ENCODE peak calls at places on chromosomes 16 and 17, in six cellular contexts. One of them, this sample, is unnamed.
A peak's percentile ranks its signal among the peaks of the same experiment; 100 is the strongest.

GRCh38 chr17:22273308-22273707 is 581.0 kb downstream of the KCNJ18 start:
- DNase-seq in heart right ventricle: no peak
- DNase-seq in pancreas: no peak
- DNase-seq in sigmoid colon: no peak
- DNase-seq in left ventricle myocardium inferior: no peak
- DNase-seq in brain microvascular endothelial cell: no peak
- DNase-seq in this sample: no peak

GRCh38 chr16:6684076-6684673 is 648.5 kb upstream of the RBFOX1 start:
- DNase-seq in heart right ventricle: no peak
- DNase-seq in pancreas: no peak
- DNase-seq in sigmoid colon: no peak
- DNase-seq in left ventricle myocardium inferior: no peak
- DNase-seq in brain microvascular endothelial cell: peak; percentile 7
- DNase-seq in this sample: no peak

GRCh38 chr17:12136243-12136642 is 115.6 kb downstream of the MAP2K4 start:
- DNase-seq in heart right ventricle: no peak
- DNase-seq in pancreas: no peak
- DNase-seq in sigmoid colon: no peak
- DNase-seq in left ventricle myocardium inferior: no peak
- DNase-seq in brain microvascular endothelial cell: no peak
- DNase-seq in this sample: no peak

GRCh38 chr17:77606865-77607210 is 351.7 kb upstream of the TNRC6C start:
- DNase-seq in heart right ventricle: no peak
- DNase-seq in pancreas: no peak
- DNase-seq in sigmoid colon: no peak
- DNase-seq in left ventricle myocardium inferior: no peak
- DNase-seq in brain microvascular endothelial cell: no peak
- DNase-seq in this sample: no peak

GRCh38 chr16:57476546-57477410 is 9.5 kb downstream of the DOK4 start:
- DNase-seq in heart right ventricle: no peak
- DNase-seq in pancreas: no peak
- DNase-seq in sigmoid colon: no peak
- DNase-seq in left ventricle myocardium inferior: no peak
- DNase-seq in brain microvascular endothelial cell: no peak
- DNase-seq in this sample: no peak

GRCh38 chr16:16148755-16149154 is 74.5 kb downstream of the ABCC6 start:
- DNase-seq in heart right ventricle: no peak
- DNase-seq in pancreas: no peak
- DNase-seq in sigmoid colon: no peak
- DNase-seq in left ventricle myocardium inferior: no peak
- DNase-seq in brain microvascular endothelial cell: no peak
- DNase-seq in this sample: no peak

GRCh38 chr17:18377437-18378204 is at the start of gene EVPLL:
- DNase-seq in heart right ventricle: no peak
- DNase-seq in pancreas: no peak
- DNase-seq in sigmoid colon: peak; percentile 70
- DNase-seq in left ventricle myocardium inferior: peak; percentile 39
- DNase-seq in brain microvascular endothelial cell: no peak
- DNase-seq in this sample: no peak

GRCh38 chr16:72848759-72849664 is 198.9 kb downstream of the ZFHX3 start:
- DNase-seq in heart right ventricle: peak; percentile 89
- DNase-seq in pancreas: peak; percentile 94
- DNase-seq in sigmoid colon: peak; percentile 94
- DNase-seq in left ventricle myocardium inferior: peak; percentile 90
- DNase-seq in brain microvascular endothelial cell: peak; percentile 85
- DNase-seq in this sample: peak; percentile 78

GRCh38 chr17:2259769-2260536 is 43.6 kb downstream of the SMG6 start:
- DNase-seq in heart right ventricle: no peak
- DNase-seq in pancreas: no peak
- DNase-seq in sigmoid colon: peak; percentile 74
- DNase-seq in left ventricle myocardium inferior: no peak
- DNase-seq in brain microvascular endothelial cell: no peak
- DNase-seq in this sample: no peak

GRCh38 chr16:15874745-15875314 is 13.6 kb downstream of the CEP20 start:
- DNase-seq in heart right ventricle: peak; percentile 51
- DNase-seq in pancreas: peak; percentile 36
- DNase-seq in sigmoid colon: peak; percentile 83
- DNase-seq in left ventricle myocardium inferior: peak; percentile 36
- DNase-seq in brain microvascular endothelial cell: peak; percentile 64
- DNase-seq in this sample: no peak

GRCh38 chr16:77531741-77532140 is 96.9 kb upstream of the ADAMTS18 start:
- DNase-seq in heart right ventricle: no peak
- DNase-seq in pancreas: no peak
- DNase-seq in sigmoid colon: no peak
- DNase-seq in left ventricle myocardium inferior: no peak
- DNase-seq in brain microvascular endothelial cell: peak; percentile 75
- DNase-seq in this sample: no peak

GRCh38 chr17:320809-321385 is 31.7 kb downstream of the RPH3AL start:
- DNase-seq in heart right ventricle: no peak
- DNase-seq in pancreas: peak; percentile 38
- DNase-seq in sigmoid colon: peak; percentile 65
- DNase-seq in left ventricle myocardium inferior: no peak
- DNase-seq in brain microvascular endothelial cell: no peak
- DNase-seq in this sample: no peak

GRCh38 chr16:85447657-85448313 is 165.3 kb upstream of the GSE1 start:
- DNase-seq in heart right ventricle: no peak
- DNase-seq in pancreas: peak; percentile 27
- DNase-seq in sigmoid colon: no peak
- DNase-seq in left ventricle myocardium inferior: no peak
- DNase-seq in brain microvascular endothelial cell: no peak
- DNase-seq in this sample: no peak

GRCh38 chr17:48611681-48612455 is 1.1 kb upstream of the HOXB7 start:
- DNase-seq in heart right ventricle: no peak
- DNase-seq in pancreas: no peak
- DNase-seq in sigmoid colon: no peak
- DNase-seq in left ventricle myocardium inferior: no peak
- DNase-seq in brain microvascular endothelial cell: no peak
- DNase-seq in this sample: no peak

GRCh38 chr16:81096715-81097208 is 567 bp upstream of the GCSH start:
- DNase-seq in heart right ventricle: no peak
- DNase-seq in pancreas: no peak
- DNase-seq in sigmoid colon: no peak
- DNase-seq in left ventricle myocardium inferior: no peak
- DNase-seq in brain microvascular endothelial cell: no peak
- DNase-seq in this sample: no peak

GRCh38 chr17:19338031-19338990 is 24.2 kb downstream of the B9D1 start:
- DNase-seq in heart right ventricle: peak; percentile 67
- DNase-seq in pancreas: peak; percentile 84
- DNase-seq in sigmoid colon: peak; percentile 80
- DNase-seq in left ventricle myocardium inferior: peak; percentile 63
- DNase-seq in brain microvascular endothelial cell: no peak
- DNase-seq in this sample: peak; percentile 7

GRCh38 chr16:9176547-9177418 is 85.3 kb downstream of the HAPSTR1 start:
- DNase-seq in heart right ventricle: no peak
- DNase-seq in pancreas: no peak
- DNase-seq in sigmoid colon: no peak
- DNase-seq in left ventricle myocardium inferior: no peak
- DNase-seq in brain microvascular endothelial cell: no peak
- DNase-seq in this sample: no peak

GRCh38 chr16:49472598-49472997 is 99.0 kb downstream of the C16orf78 start:
- DNase-seq in heart right ventricle: no peak
- DNase-seq in pancreas: no peak
- DNase-seq in sigmoid colon: peak; percentile 40
- DNase-seq in left ventricle myocardium inferior: no peak
- DNase-seq in brain microvascular endothelial cell: no peak
- DNase-seq in this sample: peak; percentile 12

GRCh38 chr16:84507011-84507982 is 2.8 kb upstream of the MEAK7 start:
- DNase-seq in heart right ventricle: no peak
- DNase-seq in pancreas: no peak
- DNase-seq in sigmoid colon: no peak
- DNase-seq in left ventricle myocardium inferior: no peak
- DNase-seq in brain microvascular endothelial cell: no peak
- DNase-seq in this sample: no peak

GRCh38 chr16:1676661-1677060 is 1.4 kb upstream of the JPT2 start:
- DNase-seq in heart right ventricle: no peak
- DNase-seq in pancreas: no peak
- DNase-seq in sigmoid colon: no peak
- DNase-seq in left ventricle myocardium inferior: no peak
- DNase-seq in brain microvascular endothelial cell: no peak
- DNase-seq in this sample: no peak

GRCh38 chr16:30335598-30336474 is 19.3 kb downstream of the CD2BP2 start:
- DNase-seq in heart right ventricle: no peak
- DNase-seq in pancreas: peak; percentile 55
- DNase-seq in sigmoid colon: peak; percentile 70
- DNase-seq in left ventricle myocardium inferior: no peak
- DNase-seq in brain microvascular endothelial cell: no peak
- DNase-seq in this sample: no peak

GRCh38 chr16:57899771-57900661 is 70.9 kb downstream of the CNGB1 start:
- DNase-seq in heart right ventricle: peak; percentile 64
- DNase-seq in pancreas: peak; percentile 75
- DNase-seq in sigmoid colon: peak; percentile 79
- DNase-seq in left ventricle myocardium inferior: peak; percentile 76
- DNase-seq in brain microvascular endothelial cell: peak; percentile 59
- DNase-seq in this sample: peak; percentile 82

DNA sequence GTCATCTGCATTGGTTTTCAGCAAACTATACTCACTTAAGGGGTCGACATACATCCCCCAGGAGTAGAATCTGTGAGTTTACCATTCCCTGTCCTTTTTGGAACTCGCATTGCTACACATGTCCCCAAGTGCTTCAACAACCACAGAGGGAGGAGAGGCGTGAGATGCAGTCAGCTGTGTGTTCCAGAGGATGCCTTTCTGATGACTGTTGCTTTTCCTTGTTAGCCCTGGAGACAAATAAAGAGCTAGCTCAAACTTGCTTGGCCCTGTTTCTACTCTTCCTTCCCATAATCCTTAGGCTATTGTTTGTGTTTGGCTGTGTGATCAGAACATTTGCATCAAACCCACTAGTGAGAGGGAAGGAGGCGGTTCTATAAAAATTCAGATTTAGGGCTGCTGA is 264.0 kb downstream of the ENGASE start:
- DNase-seq in heart right ventricle: no peak
- DNase-seq in pancreas: no peak
- DNase-seq in sigmoid colon: no peak
- DNase-seq in left ventricle myocardium inferior: no peak
- DNase-seq in brain microvascular endothelial cell: no peak
- DNase-seq in this sample: no peak
- H3K27ac ChIP-seq in heart right ventricle: no peak overlapping the region
- H3K27ac ChIP-seq in pancreas: no peak overlapping the region
- H3K27ac ChIP-seq in sigmoid colon: no peak overlapping the region
- H3K27ac ChIP-seq in left ventricle myocardium inferior: no peak overlapping the region
- H3K27ac ChIP-seq in brain microvascular endothelial cell: no peak overlapping the region
- H3K27ac ChIP-seq in this sample: no peak overlapping the region

GRCh38 chr16:66382966-66383299 is 16.4 kb downstream of the CDH5 start:
- DNase-seq in heart right ventricle: no peak
- DNase-seq in pancreas: no peak
- DNase-seq in sigmoid colon: no peak
- DNase-seq in left ventricle myocardium inferior: no peak
- DNase-seq in brain microvascular endothelial cell: peak; percentile 81
- DNase-seq in this sample: no peak
- H3K27ac ChIP-seq in heart right ventricle: peak overlapping the region; percentile 82
- H3K27ac ChIP-seq in pancreas: no peak overlapping the region
- H3K27ac ChIP-seq in sigmoid colon: peak overlapping the region; percentile 63
- H3K27ac ChIP-seq in left ventricle myocardium inferior: peak overlapping the region; percentile 81
- H3K27ac ChIP-seq in brain microvascular endothelial cell: peak overlapping the region; percentile 83
- H3K27ac ChIP-seq in this sample: no peak overlapping the region

GRCh38 chr16:11140466-11140865 is 115.5 kb downstream of the SOCS1 start:
- DNase-seq in heart right ventricle: no peak
- DNase-seq in pancreas: no peak
- DNase-seq in sigmoid colon: no peak
- DNase-seq in left ventricle myocardium inferior: no peak
- DNase-seq in brain microvascular endothelial cell: no peak
- DNase-seq in this sample: no peak

GRCh38 chr16:11138769-11139623 is 117.0 kb downstream of the SOCS1 start:
- DNase-seq in heart right ventricle: no peak
- DNase-seq in pancreas: no peak
- DNase-seq in sigmoid colon: no peak
- DNase-seq in left ventricle myocardium inferior: no peak
- DNase-seq in brain microvascular endothelial cell: peak; percentile 58
- DNase-seq in this sample: no peak

GRCh38 chr16:11138026-11138768 is 117.8 kb downstream of the SOCS1 start:
- DNase-seq in heart right ventricle: no peak
- DNase-seq in pancreas: no peak
- DNase-seq in sigmoid colon: no peak
- DNase-seq in left ventricle myocardium inferior: no peak
- DNase-seq in brain microvascular endothelial cell: no peak
- DNase-seq in this sample: no peak

GRCh38 chr16:11140867-11141266 is 115.1 kb downstream of the SOCS1 start:
- DNase-seq in heart right ventricle: no peak
- DNase-seq in pancreas: no peak
- DNase-seq in sigmoid colon: no peak
- DNase-seq in left ventricle myocardium inferior: no peak
- DNase-seq in brain microvascular endothelial cell: no peak
- DNase-seq in this sample: no peak

DNA sequence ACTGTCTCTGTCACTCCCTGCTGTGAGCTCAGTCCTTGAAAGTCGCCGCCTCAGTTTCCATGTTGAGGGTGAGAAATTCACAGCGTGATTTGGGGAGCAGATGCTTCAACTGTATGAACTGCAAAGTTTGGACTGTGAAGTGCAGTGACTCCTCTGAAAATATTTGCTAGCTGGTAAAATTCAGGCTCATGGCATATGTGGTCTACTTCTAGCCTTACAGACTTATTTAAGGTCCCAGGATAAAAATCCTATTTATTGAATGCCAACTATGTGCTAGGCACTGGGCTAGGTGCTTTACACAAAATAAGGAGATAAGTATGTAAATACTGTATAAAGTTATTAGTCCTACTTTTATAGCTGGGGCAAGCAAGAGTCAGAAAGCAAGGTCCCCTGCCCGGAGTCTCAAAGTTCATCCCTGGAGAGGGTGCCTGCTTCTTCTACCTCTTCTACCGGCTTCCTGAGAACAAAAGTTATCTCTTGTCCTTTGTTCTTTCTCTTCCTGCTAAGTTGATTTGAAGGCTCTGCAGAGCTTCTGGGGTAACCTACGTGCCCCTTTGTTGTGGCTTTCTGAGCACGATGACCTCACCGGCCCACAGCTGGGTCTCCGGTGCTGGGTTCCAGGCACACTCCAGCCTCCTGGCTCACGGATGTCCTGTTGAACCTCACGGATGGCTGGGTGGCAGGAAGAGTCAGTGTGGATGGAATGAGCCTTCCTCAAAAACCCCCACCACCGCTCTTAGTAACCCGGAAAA is 116.2 kb downstream of the SOCS1 start:
- DNase-seq in heart right ventricle: no peak
- DNase-seq in pancreas: no peak
- DNase-seq in sigmoid colon: no peak
- DNase-seq in left ventricle myocardium inferior: no peak
- DNase-seq in brain microvascular endothelial cell: no peak
- DNase-seq in this sample: no peak
- H3K27ac ChIP-seq in heart right ventricle: no peak overlapping the region
- H3K27ac ChIP-seq in pancreas: no peak overlapping the region
- H3K27ac ChIP-seq in sigmoid colon: no peak overlapping the region
- H3K27ac ChIP-seq in left ventricle myocardium inferior: peak overlapping the region; percentile 50
- H3K27ac ChIP-seq in brain microvascular endothelial cell: peak overlapping the region; percentile 7
- H3K27ac ChIP-seq in this sample: peak overlapping the region; percentile 58

DNA sequence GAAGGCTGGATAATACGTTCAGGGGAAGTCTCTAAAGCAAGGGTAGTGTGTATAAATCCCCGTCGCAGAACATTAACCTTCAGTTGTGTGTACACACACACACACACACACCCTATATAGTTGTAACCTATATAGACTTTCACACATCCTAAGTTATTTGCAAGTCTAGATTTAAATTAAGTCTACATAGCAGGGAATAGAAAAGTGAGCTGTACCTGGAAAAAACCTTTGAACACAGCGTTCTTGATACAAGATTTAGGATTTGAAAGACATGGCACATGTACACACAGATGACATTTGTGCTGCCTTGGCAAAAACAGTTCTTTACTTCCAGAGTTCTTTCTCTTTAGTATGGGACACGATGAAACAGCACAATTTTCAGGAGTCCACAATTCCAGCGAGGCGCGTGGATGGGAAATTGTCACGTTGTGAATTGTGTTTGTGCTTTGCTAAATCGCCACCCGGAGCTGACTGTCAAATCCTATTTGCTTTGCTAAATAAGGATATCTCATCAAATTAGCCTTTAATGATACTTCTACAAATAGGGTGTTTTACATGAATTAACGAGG is 233.9 kb downstream of the MRTFB start:
- DNase-seq in heart right ventricle: no peak
- DNase-seq in pancreas: peak; percentile 6
- DNase-seq in sigmoid colon: no peak
- DNase-seq in left ventricle myocardium inferior: no peak
- DNase-seq in brain microvascular endothelial cell: no peak
- DNase-seq in this sample: no peak
- H3K27ac ChIP-seq in heart right ventricle: peak overlapping the region; percentile 41
- H3K27ac ChIP-seq in pancreas: peak overlapping the region; percentile 47
- H3K27ac ChIP-seq in sigmoid colon: peak overlapping the region; percentile 76
- H3K27ac ChIP-seq in left ventricle myocardium inferior: peak overlapping the region; percentile 82
- H3K27ac ChIP-seq in brain microvascular endothelial cell: no peak overlapping the region
- H3K27ac ChIP-seq in this sample: no peak overlapping the region

This sample was measured in ascending aorta.